ENCODE peak calls at places on chromosomes 3 and 15, in six cellular contexts. R, T, X, G, E and P are unnamed samples.

GRCh38 chr3:110530902-110531301 is 540.7 kb upstream of the NECTIN3 start:
- DNase-seq in T (no peak), R (no peak), E (no peak), G (no peak), X (no peak), P (no peak)

GRCh38 chr3:105606052-105606451 is 239.3 kb downstream of the ALCAM start:
- DNase-seq in R (no peak), E (no peak), T (no peak), X (peak), G (no peak), P (no peak)

GRCh38 chr3:60142009-60142408 is 1092.2 kb upstream of the CFAP20DC start:
- DNase-seq in T (peak), X (no peak), R (peak), G (no peak), E (no peak), P (no peak)

GRCh38 chr15:50685976-50686467 is 575 bp downstream of the TRPM7 start:
- DNase-seq in T (no peak), G (peak), E (peak), R (no peak), X (peak), P (peak)

GRCh38 chr15:57476533-57476975 is 100.2 kb downstream of the CGNL1 start:
- DNase-seq in T (no peak), G (no peak), E (no peak), X (peak), R (no peak), P (no peak)

GRCh38 chr15:25800761-25801515 is 62.2 kb downstream of the ATP10A start:
- DNase-seq in E (no peak), T (no peak), G (no peak), X (no peak), R (peak), P (no peak)

GRCh38 chr3:126493051-126493450 is 17.4 kb upstream of the ZXDC start:
- DNase-seq in T (no peak), R (no peak), E (no peak), X (no peak), G (no peak), P (no peak)

GRCh38 chr3:108953700-108954099 is at the start of gene GUCA1C:
- DNase-seq in T (no peak), G (no peak), X (no peak), R (no peak), E (no peak), P (no peak)

GRCh38 chr3:126347543-126348161 is 9.6 kb downstream of the KLF15 start:
- DNase-seq in T (no peak), E (peak), R (no peak), X (no peak), G (no peak), P (no peak)

GRCh38 chr15:65772909-65773308 is 19.2 kb downstream of the DENND4A start:
- DNase-seq in G (no peak), R (no peak), E (no peak), X (no peak), T (no peak), P (no peak)

GRCh38 chr3:58008140-58009025 is at the start of gene FLNB:
- DNase-seq in E (peak), G (peak), R (no peak), X (peak), T (peak), P (peak)

GRCh38 chr3:177055557-177056290 is 141.6 kb downstream of the TBL1XR1 start:
- DNase-seq in R (no peak), X (no peak), E (no peak), T (no peak), G (no peak), P (no peak)

GRCh38 chr15:25345943-25346342 is 92.9 kb downstream of the UBE3A start:
- DNase-seq in E (peak), G (no peak), T (peak), X (no peak), R (no peak), P (peak)

GRCh38 chr15:89490550-89491315 is 5.7 kb downstream of the RHCG start:
- DNase-seq in X (no peak), E (no peak), T (no peak), G (no peak), R (no peak), P (no peak)